ENCODE peak calls at places on chromosomes 5 and 9, in six cellular contexts. One of them, this sample, is unnamed. For H3K36me3, the result is how much of the 10 kb centered on the place peaks cover.

GRCh38 chr5:1551913-1552312 is 28.2 kb upstream of the LPCAT1 start:
- DNase-seq in stomach: no peak
- DNase-seq in sigmoid colon: peak
- DNase-seq in SK-N-SH: no peak
- DNase-seq in HepG2: no peak
- DNase-seq in H1: no peak
- DNase-seq in this sample: no peak

GRCh38 chr9:132141948-132142594 is 19.8 kb upstream of the NTNG2 start:
- DNase-seq in stomach: no peak
- DNase-seq in sigmoid colon: no peak
- DNase-seq in SK-N-SH: no peak
- DNase-seq in HepG2: no peak
- DNase-seq in H1: no peak
- DNase-seq in this sample: no peak

GRCh38 chr9:38035873-38036272 is 33.2 kb downstream of the SHB start:
- DNase-seq in stomach: no peak
- DNase-seq in sigmoid colon: no peak
- DNase-seq in SK-N-SH: no peak
- DNase-seq in HepG2: peak
- DNase-seq in H1: no peak
- DNase-seq in this sample: no peak

GRCh38 chr5:154403234-154403633 is 42.6 kb upstream of the SAP30L start:
- DNase-seq in stomach: no peak
- DNase-seq in sigmoid colon: no peak
- DNase-seq in SK-N-SH: no peak
- DNase-seq in HepG2: no peak
- DNase-seq in H1: no peak
- DNase-seq in this sample: peak

GRCh38 chr9:128143409-128144238 is 5.6 kb upstream of the LCN2 start:
- DNase-seq in stomach: no peak
- DNase-seq in sigmoid colon: no peak
- DNase-seq in SK-N-SH: no peak
- DNase-seq in HepG2: no peak
- DNase-seq in H1: no peak
- DNase-seq in this sample: no peak

GRCh38 chr9:135137398-135137832 is 49.9 kb downstream of the OLFM1 start:
- DNase-seq in stomach: no peak
- DNase-seq in sigmoid colon: no peak
- DNase-seq in SK-N-SH: peak
- DNase-seq in HepG2: no peak
- DNase-seq in H1: no peak
- DNase-seq in this sample: no peak

GRCh38 chr5:35926389-35927051 is 11.9 kb downstream of the CAPSL start:
- DNase-seq in stomach: peak
- DNase-seq in sigmoid colon: no peak
- DNase-seq in SK-N-SH: peak
- DNase-seq in HepG2: peak
- DNase-seq in H1: peak
- DNase-seq in this sample: peak

GRCh38 chr5:53792338-53792737 is 231.9 kb downstream of the NDUFS4 start:
- DNase-seq in stomach: no peak
- DNase-seq in sigmoid colon: no peak
- DNase-seq in SK-N-SH: no peak
- DNase-seq in HepG2: no peak
- DNase-seq in H1: no peak
- DNase-seq in this sample: no peak

GRCh38 chr5:150791536-150791935 is 13.0 kb downstream of the SMIM3 start:
- DNase-seq in stomach: no peak
- DNase-seq in sigmoid colon: no peak
- DNase-seq in SK-N-SH: no peak
- DNase-seq in HepG2: no peak
- DNase-seq in H1: no peak
- DNase-seq in this sample: no peak

GRCh38 chr9:131500939-131501541 is 1.7 kb upstream of the POMT1 start:
- DNase-seq in stomach: no peak
- DNase-seq in sigmoid colon: no peak
- DNase-seq in SK-N-SH: no peak
- DNase-seq in HepG2: no peak
- DNase-seq in H1: no peak
- DNase-seq in this sample: no peak

GRCh38 chr5:420632-421286 is 22.2 kb upstream of the EXOC3 start:
- DNase-seq in stomach: no peak
- DNase-seq in sigmoid colon: peak
- DNase-seq in SK-N-SH: no peak
- DNase-seq in HepG2: no peak
- DNase-seq in H1: no peak
- DNase-seq in this sample: no peak

GRCh38 chr5:8057764-8058163 is 188.8 kb downstream of the MTRR start:
- DNase-seq in stomach: no peak
- DNase-seq in sigmoid colon: no peak
- DNase-seq in SK-N-SH: no peak
- DNase-seq in HepG2: no peak
- DNase-seq in H1: no peak
- DNase-seq in this sample: peak

GRCh38 chr5:168746893-168747640 is 167.9 kb upstream of the PANK3 start:
- DNase-seq in stomach: no peak
- DNase-seq in sigmoid colon: no peak
- DNase-seq in SK-N-SH: peak
- DNase-seq in HepG2: no peak
- DNase-seq in H1: no peak
- DNase-seq in this sample: no peak

GRCh38 chr9:34653610-34654072 is 1.7 kb downstream of the IL11RA start:
- DNase-seq in stomach: no peak
- DNase-seq in sigmoid colon: peak
- DNase-seq in SK-N-SH: peak
- DNase-seq in HepG2: no peak
- DNase-seq in H1: no peak
- DNase-seq in this sample: peak

GRCh38 chr5:10513501-10514442 is 50.1 kb upstream of the ANKRD33B start:
- DNase-seq in stomach: no peak
- DNase-seq in sigmoid colon: no peak
- DNase-seq in SK-N-SH: no peak
- DNase-seq in HepG2: no peak
- DNase-seq in H1: peak
- DNase-seq in this sample: no peak

GRCh38 chr5:77390795-77391194 is 101.3 kb downstream of the WDR41 start:
- DNase-seq in stomach: no peak
- DNase-seq in sigmoid colon: no peak
- DNase-seq in SK-N-SH: no peak
- DNase-seq in HepG2: peak
- DNase-seq in H1: no peak
- DNase-seq in this sample: no peak

GRCh38 chr9:83477571-83477970 is 60.6 kb downstream of the FRMD3 start:
- DNase-seq in stomach: no peak
- DNase-seq in sigmoid colon: no peak
- DNase-seq in SK-N-SH: no peak
- DNase-seq in HepG2: no peak
- DNase-seq in H1: no peak
- DNase-seq in this sample: no peak

GRCh38 chr5:39231705-39232525 is 12.6 kb upstream of the FYB1 start:
- DNase-seq in stomach: no peak
- DNase-seq in sigmoid colon: no peak
- DNase-seq in SK-N-SH: no peak
- DNase-seq in HepG2: peak
- DNase-seq in H1: no peak
- DNase-seq in this sample: no peak

GRCh38 chr5:115432691-115433090 is 111.9 kb downstream of the FEM1C start:
- DNase-seq in stomach: no peak
- DNase-seq in sigmoid colon: no peak
- DNase-seq in SK-N-SH: no peak
- DNase-seq in HepG2: no peak
- DNase-seq in H1: no peak
- DNase-seq in this sample: no peak

GRCh38 chr5:106882035-106882434 is 788.7 kb downstream of the EFNA5 start:
- DNase-seq in stomach: no peak
- DNase-seq in sigmoid colon: no peak
- DNase-seq in SK-N-SH: no peak
- DNase-seq in HepG2: no peak
- DNase-seq in H1: no peak
- DNase-seq in this sample: no peak

GRCh38 chr5:176742246-176743105 is 67.9 kb upstream of the UNC5A start:
- DNase-seq in stomach: no peak
- DNase-seq in sigmoid colon: no peak
- DNase-seq in SK-N-SH: peak
- DNase-seq in HepG2: no peak
- DNase-seq in H1: no peak
- DNase-seq in this sample: no peak

GRCh38 chr5:96668725-96669124 is 6.5 kb downstream of the CAST start:
- DNase-seq in stomach: no peak
- DNase-seq in sigmoid colon: no peak
- DNase-seq in SK-N-SH: no peak
- DNase-seq in HepG2: no peak
- DNase-seq in H1: no peak
- DNase-seq in this sample: no peak

GRCh38 chr5:141186897-141187512 is at the start of gene PCDHB9:
- DNase-seq in stomach: no peak
- DNase-seq in sigmoid colon: no peak
- DNase-seq in SK-N-SH: peak
- DNase-seq in HepG2: peak
- DNase-seq in H1: peak
- DNase-seq in this sample: no peak

GRCh38 chr5:154236-154635 is 37.1 kb upstream of the LRRC14B start:
- DNase-seq in stomach: no peak
- DNase-seq in sigmoid colon: no peak
- DNase-seq in SK-N-SH: no peak
- DNase-seq in HepG2: no peak
- DNase-seq in H1: peak
- DNase-seq in this sample: no peak

GRCh38 chr9:133738039-133738805 is at the start of gene SARDH:
- DNase-seq in stomach: peak
- DNase-seq in sigmoid colon: peak
- DNase-seq in SK-N-SH: peak
- DNase-seq in HepG2: peak
- DNase-seq in H1: peak
- DNase-seq in this sample: peak

GRCh38 chr5:14413331-14413750 is 168.3 kb upstream of the OTULINL start:
- DNase-seq in stomach: no peak
- DNase-seq in sigmoid colon: no peak
- DNase-seq in SK-N-SH: no peak
- DNase-seq in HepG2: no peak
- DNase-seq in H1: no peak
- DNase-seq in this sample: no peak
- H3K36me3 ChIP-seq in stomach: half or more
- H3K36me3 ChIP-seq in sigmoid colon: under half
- H3K36me3 ChIP-seq in SK-N-SH: under half
- H3K36me3 ChIP-seq in HepG2: half or more
- H3K36me3 ChIP-seq in H1: under half
- H3K36me3 ChIP-seq in this sample: under half

GRCh38 chr9:116163293-116164055 is 9.9 kb downstream of the PAPPA start:
- DNase-seq in stomach: no peak
- DNase-seq in sigmoid colon: no peak
- DNase-seq in SK-N-SH: no peak
- DNase-seq in HepG2: peak
- DNase-seq in H1: no peak
- DNase-seq in this sample: no peak
- TF ChIP-seq CTCF in stomach: no peak
- TF ChIP-seq CTCF in sigmoid colon: peak
- TF ChIP-seq CTCF in SK-N-SH: peak
- TF ChIP-seq CTCF in HepG2: peak
- TF ChIP-seq CTCF in H1: peak
- TF ChIP-seq CTCF in this sample: no peak

GRCh38 chr5:86170194-86170593 is 447.5 kb upstream of the COX7C start:
- DNase-seq in stomach: no peak
- DNase-seq in sigmoid colon: no peak
- DNase-seq in SK-N-SH: no peak
- DNase-seq in HepG2: no peak
- DNase-seq in H1: no peak
- DNase-seq in this sample: no peak
- TF ChIP-seq EP300 in stomach: no peak
- TF ChIP-seq EP300 in sigmoid colon: no peak
- TF ChIP-seq EP300 in SK-N-SH: no peak
- TF ChIP-seq EP300 in HepG2: no peak
- TF ChIP-seq EP300 in H1: no peak
- TF ChIP-seq EP300 in this sample: no peak

DNA sequence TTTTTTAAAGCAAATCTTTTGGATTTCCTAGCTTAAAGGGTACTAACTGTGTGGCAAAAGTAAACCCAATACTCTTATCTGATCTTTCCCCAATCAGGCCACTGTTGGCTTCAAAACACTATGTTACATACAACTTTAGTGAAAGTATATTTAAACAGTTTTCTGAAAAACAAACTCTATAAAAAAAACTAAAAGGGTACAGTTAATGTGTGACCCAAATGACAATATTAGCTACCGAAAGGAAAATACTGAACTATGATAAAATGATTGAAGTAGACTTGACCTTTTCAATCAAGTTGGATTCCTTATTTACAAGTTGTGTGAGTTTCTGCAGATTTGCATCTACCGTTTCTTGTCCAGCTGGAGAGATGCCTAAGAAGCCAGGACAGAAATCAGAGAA is 5.8 kb downstream of the MTX3 start:
- DNase-seq in stomach: no peak
- DNase-seq in sigmoid colon: no peak
- DNase-seq in SK-N-SH: no peak
- DNase-seq in HepG2: no peak
- DNase-seq in H1: no peak
- DNase-seq in this sample: no peak
- H3K36me3 ChIP-seq in stomach: half or more
- H3K36me3 ChIP-seq in sigmoid colon: under half
- H3K36me3 ChIP-seq in SK-N-SH: half or more
- H3K36me3 ChIP-seq in HepG2: half or more
- H3K36me3 ChIP-seq in H1: half or more
- H3K36me3 ChIP-seq in this sample: under half

GRCh38 chr5:123610665-123611406 is 98.9 kb downstream of the CSNK1G3 start:
- DNase-seq in stomach: no peak
- DNase-seq in sigmoid colon: no peak
- DNase-seq in SK-N-SH: peak
- DNase-seq in HepG2: peak
- DNase-seq in H1: no peak
- DNase-seq in this sample: no peak

GRCh38 chr5:123605822-123606221 is 93.8 kb downstream of the CSNK1G3 start:
- DNase-seq in stomach: no peak
- DNase-seq in sigmoid colon: no peak
- DNase-seq in SK-N-SH: no peak
- DNase-seq in HepG2: no peak
- DNase-seq in H1: no peak
- DNase-seq in this sample: no peak

GRCh38 chr5:123610209-123610608 is 98.2 kb downstream of the CSNK1G3 start:
- DNase-seq in stomach: no peak
- DNase-seq in sigmoid colon: no peak
- DNase-seq in SK-N-SH: no peak
- DNase-seq in HepG2: no peak
- DNase-seq in H1: no peak
- DNase-seq in this sample: no peak

GRCh38 chr5:123611407-123611709 is 99.4 kb downstream of the CSNK1G3 start:
- DNase-seq in stomach: no peak
- DNase-seq in sigmoid colon: no peak
- DNase-seq in SK-N-SH: no peak
- DNase-seq in HepG2: no peak
- DNase-seq in H1: no peak
- DNase-seq in this sample: no peak
- TF ChIP-seq CTCF in stomach: no peak
- TF ChIP-seq CTCF in sigmoid colon: no peak
- TF ChIP-seq CTCF in SK-N-SH: no peak
- TF ChIP-seq CTCF in HepG2: no peak
- TF ChIP-seq CTCF in H1: no peak
- TF ChIP-seq CTCF in this sample: no peak